ENCODE peak calls at places on chromosomes 2 and 18, in six cellular contexts. G, D, K, Q, J and Y are unnamed samples.

GRCh38 chr18:35524236-35524635 is 26.5 kb upstream of the INO80C start:
- DNase-seq in D (no peak), Q (no peak), J (peak), K (peak), G (no peak), Y (no peak)

GRCh38 chr2:136246086-136246669 is 128.2 kb upstream of the CXCR4 start:
- DNase-seq in K (peak), G (peak), Q (peak), J (no peak), D (peak), Y (no peak)

GRCh38 chr2:95015261-95015918 is 10.1 kb upstream of the MAL start:
- DNase-seq in K (no peak), D (no peak), G (no peak), J (no peak), Q (peak), Y (no peak)

GRCh38 chr2:108640731-108641130 is 78.6 kb upstream of the RANBP2 start:
- DNase-seq in D (no peak), K (no peak), Q (no peak), J (no peak), G (no peak), Y (peak)

GRCh38 chr2:42324949-42325348 is 36.1 kb downstream of the COX7A2L start:
- DNase-seq in K (no peak), D (no peak), G (no peak), J (no peak), Q (no peak), Y (no peak)

GRCh38 chr2:84194906-84195644 is 264.0 kb downstream of the SUCLG1 start:
- DNase-seq in Q (no peak), G (no peak), J (no peak), K (no peak), D (no peak), Y (no peak)

GRCh38 chr2:133431289-133431688 is 137.0 kb downstream of the NCKAP5 start:
- DNase-seq in Q (no peak), K (no peak), J (no peak), D (no peak), G (no peak), Y (no peak)

GRCh38 chr2:239390546-239391285 is 10.1 kb downstream of the HDAC4 start:
- DNase-seq in Q (peak), G (no peak), D (no peak), K (no peak), J (no peak), Y (no peak)

GRCh38 chr2:105344704-105345345 is 7.5 kb downstream of the C2orf49 start:
- DNase-seq in D (no peak), K (no peak), G (no peak), Q (no peak), J (peak), Y (no peak)

GRCh38 chr2:237229905-237230304 is 144.2 kb downstream of the COPS8 start:
- DNase-seq in J (no peak), Q (no peak), G (no peak), D (no peak), K (no peak), Y (no peak)

GRCh38 chr2:32450851-32451250 is 94.0 kb downstream of the BIRC6 start:
- DNase-seq in Q (no peak), G (no peak), K (no peak), J (no peak), D (no peak), Y (no peak)

GRCh38 chr2:189798312-189799029 is 14.2 kb downstream of the PMS1 start:
- DNase-seq in Q (no peak), J (peak), K (no peak), G (no peak), D (peak), Y (no peak)

GRCh38 chr2:43305006-43305405 is 78.6 kb upstream of the ZFP36L2 start:
- DNase-seq in J (no peak), D (no peak), G (no peak), Q (no peak), K (no peak), Y (no peak)

GRCh38 chr2:47119001-47119400 is 36.1 kb downstream of the STPG4 start:
- DNase-seq in D (no peak), G (no peak), J (no peak), K (no peak), Q (no peak), Y (no peak)

GRCh38 chr2:133541376-133541775 is 26.9 kb downstream of the NCKAP5 start:
- DNase-seq in K (no peak), J (no peak), Q (no peak), D (no peak), G (no peak), Y (no peak)

GRCh38 chr2:160034396-160034795 is 28.0 kb downstream of the PLA2R1 start:
- DNase-seq in K (no peak), G (no peak), J (no peak), D (no peak), Q (no peak), Y (no peak)

GRCh38 chr2:227818569-227819397 is 5.1 kb downstream of the CCL20 start:
- DNase-seq in J (peak), G (peak), Q (no peak), K (peak), D (no peak), Y (peak)

GRCh38 chr2:196482119-196483065 is 157.1 kb upstream of the CCDC150 start:
- DNase-seq in K (no peak), Q (no peak), J (no peak), D (no peak), G (no peak), Y (peak)

GRCh38 chr2:38170098-38170497 is 94.1 kb upstream of the CYP1B1 start:
- DNase-seq in G (no peak), J (no peak), D (no peak), Q (no peak), K (no peak), Y (no peak)

GRCh38 chr2:156430978-156431358 is 5.2 kb upstream of the GPD2 start:
- DNase-seq in G (no peak), K (no peak), J (no peak), D (peak), Q (no peak), Y (no peak)

GRCh38 chr2:110105608-110106467 is 9.8 kb downstream of the MALL start:
- DNase-seq in K (no peak), Q (no peak), D (no peak), G (no peak), J (no peak), Y (peak)

GRCh38 chr2:114968748-114969400 is 526.4 kb downstream of the DPP10 start:
- DNase-seq in Q (no peak), K (no peak), G (no peak), J (no peak), D (no peak), Y (no peak)

GRCh38 chr18:79798999-79799370 is 1.2 kb downstream of the KCNG2 start:
- DNase-seq in J (no peak), Q (peak), K (no peak), G (no peak), D (no peak), Y (no peak)

GRCh38 chr2:24690524-24690923 is 102.7 kb downstream of the PTRHD1 start:
- DNase-seq in D (no peak), Q (no peak), G (no peak), J (no peak), K (no peak), Y (no peak)
- TF ChIP-seq POLR2A in D (no peak), Q (no peak), G (no peak), J (no peak), K (no peak), Y (no peak)

DNA sequence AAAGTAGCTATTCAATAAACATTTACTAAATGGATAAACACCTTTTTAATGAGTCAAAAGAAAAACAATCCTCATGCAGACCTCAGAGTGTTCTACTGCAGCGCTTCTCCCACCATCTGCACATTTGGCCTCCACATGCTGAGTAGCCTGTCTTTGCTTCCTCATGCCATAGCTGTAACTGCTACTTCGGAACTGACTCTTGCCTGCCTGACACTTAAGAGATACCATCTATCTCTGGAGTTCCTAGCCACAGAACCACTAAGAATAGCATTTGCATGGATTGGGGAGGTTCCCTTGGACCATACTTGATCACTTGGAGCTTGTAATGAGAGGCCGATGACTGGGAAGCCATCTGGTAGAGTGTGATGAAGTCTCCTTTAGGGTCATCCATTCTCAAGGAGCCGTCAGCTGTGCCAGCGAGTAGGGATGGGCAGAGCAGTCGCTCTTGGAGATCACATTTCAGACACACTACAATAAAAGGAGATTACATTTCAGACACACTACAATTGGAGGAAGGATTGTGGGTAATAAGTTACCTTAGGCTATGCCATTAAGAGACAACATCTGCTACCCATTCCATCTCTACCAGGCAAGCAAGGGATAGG is 21.7 kb downstream of the DOK1 start:
- DNase-seq in Q (no peak), G (no peak), J (no peak), D (no peak), K (no peak), Y (no peak)
- TF ChIP-seq POLR2A in Q (no peak), G (no peak), J (no peak), D (no peak), K (no peak), Y (no peak)

GRCh38 chr2:99488587-99488998 is 1.2 kb downstream of the REV1 start:
- DNase-seq in K (no peak), D (peak), G (no peak), Q (no peak), J (no peak), Y (peak)

GRCh38 chr2:99488999-99489757 is 639 bp downstream of the REV1 start:
- DNase-seq in D (no peak), K (peak), G (peak), J (peak), Q (peak), Y (peak)

GRCh38 chr2:99489758-99490087 is at the start of gene REV1:
- DNase-seq in Q (no peak), G (no peak), J (no peak), K (no peak), D (no peak), Y (no peak)

GRCh38 chr2:99492721-99493120 is 2.9 kb upstream of the REV1 start:
- DNase-seq in K (no peak), D (no peak), G (no peak), Q (no peak), J (no peak), Y (no peak)

DNA sequence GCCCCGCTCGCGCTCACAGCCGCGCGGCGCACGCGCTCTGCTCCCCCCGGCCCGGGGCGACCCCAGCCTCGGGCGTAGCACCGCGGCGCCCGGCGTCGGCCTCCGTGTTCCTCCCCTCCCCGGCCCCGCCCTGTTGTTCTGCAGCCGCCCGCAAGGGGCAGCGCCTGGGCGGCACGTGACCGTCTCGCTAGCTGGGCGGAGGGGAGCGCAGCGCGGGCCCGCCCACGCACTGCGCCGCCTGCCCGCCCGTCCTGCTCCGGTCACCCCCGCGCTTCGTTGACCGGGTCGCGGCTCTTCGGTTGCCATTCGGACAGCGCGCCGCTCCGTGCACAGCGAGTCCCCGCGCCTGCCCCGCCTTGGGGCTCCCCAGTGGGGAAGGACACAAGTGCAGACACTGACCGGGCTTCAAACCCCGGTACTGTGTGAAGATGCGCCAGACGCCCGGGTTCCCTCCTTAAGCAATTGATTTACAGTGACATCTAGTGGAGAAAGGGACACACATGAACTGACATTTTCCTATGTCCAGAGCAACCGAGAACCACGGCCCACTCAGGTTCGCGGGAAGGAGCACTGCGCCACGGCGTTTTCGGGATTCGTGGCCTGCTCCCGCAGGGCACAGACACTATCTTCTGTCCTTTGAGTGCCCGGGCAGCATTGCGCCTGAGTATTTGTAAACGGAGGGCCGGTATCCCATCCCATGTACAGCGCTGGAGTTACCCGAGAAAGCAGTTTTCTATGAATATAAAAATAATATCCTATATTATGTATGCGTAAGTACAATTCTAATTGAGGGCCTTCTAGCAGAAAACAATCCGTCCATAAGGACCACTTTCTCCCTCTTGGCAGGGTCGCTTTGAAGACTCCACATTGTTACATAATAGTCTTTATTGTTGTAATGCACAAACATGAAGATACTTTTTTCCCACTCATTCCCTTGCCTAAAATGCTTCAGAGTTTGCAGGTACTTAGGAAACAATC is 560 bp upstream of the REV1 start:
- DNase-seq in D (peak), J (peak), G (peak), Q (peak), K (peak), Y (peak)
- TF ChIP-seq POLR2A in D (peak), J (peak), G (no peak), Q (no peak), K (no peak), Y (peak)

GRCh38 chr2:117814417-117815264 is at the start of gene DDX18:
- DNase-seq in Q (peak), J (peak), K (peak), D (peak), G (peak), Y (peak)
- TF ChIP-seq POLR2A in Q (peak), J (peak), K (peak), D (peak), G (no peak), Y (peak)

GRCh38 chr2:6877402-6878305 is at the start of gene RSAD2:
- DNase-seq in G (no peak), K (peak), Q (no peak), D (peak), J (peak), Y (no peak)
- TF ChIP-seq POLR2A in G (no peak), K (no peak), Q (no peak), D (no peak), J (no peak), Y (no peak)

GRCh38 chr2:174593574-174594203 is 3.9 kb downstream of the WIPF1 start:
- DNase-seq in J (peak), D (peak), G (no peak), K (no peak), Q (no peak), Y (peak)
- TF ChIP-seq POLR2A in J (peak), D (peak), G (no peak), K (no peak), Q (no peak), Y (no peak)